ENCODE peak calls at places on chromosomes 16 and 17, in eight cellular contexts. One of them, this sample, is unnamed.
A peak's percentile ranks its signal among the peaks of the same experiment; 100 is the strongest.

GRCh38 chr17:1462164-1463112 is 6.4 kb upstream of the CRK start:
- DNase-seq in Peyer's patch: no peak
- DNase-seq in stimulated activated CD8-positive, alpha-beta memory T cell treated with anti-CD3 and anti-CD28 coated beads, Interleukin-15, amount 100 ng/mL, for 24 hours: no peak
- DNase-seq in stimulated activated naive B cell treated with anti-CD40 and anti-IgM and Interleukin-4, amounts not matched to agents 10 μg/mL and 1 μg/mL and 100 μg/mL, for 72 hours: no peak
- DNase-seq in SW 1271: peak; percentile 37
- DNase-seq in NCI-H524: peak; percentile 56
- DNase-seq in IMR-90: no peak
- DNase-seq in NCI-H1694 treated with DMSO at 0.1 percent for 48 hours: no peak
- DNase-seq in this sample: peak; percentile 94

GRCh38 chr16:3776316-3776715 is 59.0 kb upstream of the TRAP1 start:
- DNase-seq in Peyer's patch: no peak
- DNase-seq in stimulated activated CD8-positive, alpha-beta memory T cell treated with anti-CD3 and anti-CD28 coated beads, Interleukin-15, amount 100 ng/mL, for 24 hours: no peak
- DNase-seq in stimulated activated naive B cell treated with anti-CD40 and anti-IgM and Interleukin-4, amounts not matched to agents 10 μg/mL and 1 μg/mL and 100 μg/mL, for 72 hours: no peak
- DNase-seq in SW 1271: no peak
- DNase-seq in NCI-H524: no peak
- DNase-seq in IMR-90: no peak
- DNase-seq in NCI-H1694 treated with DMSO at 0.1 percent for 48 hours: no peak
- DNase-seq in this sample: no peak

GRCh38 chr17:4540224-4541040 is 14.8 kb downstream of the MYBBP1A start:
- DNase-seq in Peyer's patch: peak; percentile 69
- DNase-seq in stimulated activated CD8-positive, alpha-beta memory T cell treated with anti-CD3 and anti-CD28 coated beads, Interleukin-15, amount 100 ng/mL, for 24 hours: no peak
- DNase-seq in stimulated activated naive B cell treated with anti-CD40 and anti-IgM and Interleukin-4, amounts not matched to agents 10 μg/mL and 1 μg/mL and 100 μg/mL, for 72 hours: no peak
- DNase-seq in SW 1271: no peak
- DNase-seq in NCI-H524: no peak
- DNase-seq in IMR-90: no peak
- DNase-seq in NCI-H1694 treated with DMSO at 0.1 percent for 48 hours: peak; percentile 26
- DNase-seq in this sample: no peak

GRCh38 chr17:78058001-78058400 is 70.6 kb downstream of the TMC6 start:
- DNase-seq in Peyer's patch: no peak
- DNase-seq in stimulated activated CD8-positive, alpha-beta memory T cell treated with anti-CD3 and anti-CD28 coated beads, Interleukin-15, amount 100 ng/mL, for 24 hours: no peak
- DNase-seq in stimulated activated naive B cell treated with anti-CD40 and anti-IgM and Interleukin-4, amounts not matched to agents 10 μg/mL and 1 μg/mL and 100 μg/mL, for 72 hours: no peak
- DNase-seq in SW 1271: no peak
- DNase-seq in NCI-H524: no peak
- DNase-seq in IMR-90: no peak
- DNase-seq in NCI-H1694 treated with DMSO at 0.1 percent for 48 hours: no peak
- DNase-seq in this sample: no peak

GRCh38 chr17:64403881-64404460 is 13.3 kb upstream of the PECAM1 start:
- DNase-seq in Peyer's patch: peak; percentile 44
- DNase-seq in stimulated activated CD8-positive, alpha-beta memory T cell treated with anti-CD3 and anti-CD28 coated beads, Interleukin-15, amount 100 ng/mL, for 24 hours: no peak
- DNase-seq in stimulated activated naive B cell treated with anti-CD40 and anti-IgM and Interleukin-4, amounts not matched to agents 10 μg/mL and 1 μg/mL and 100 μg/mL, for 72 hours: peak; percentile 45
- DNase-seq in SW 1271: no peak
- DNase-seq in NCI-H524: no peak
- DNase-seq in IMR-90: no peak
- DNase-seq in NCI-H1694 treated with DMSO at 0.1 percent for 48 hours: no peak
- DNase-seq in this sample: no peak

GRCh38 chr17:949623-950338 is 29.8 kb downstream of the NXN start:
- DNase-seq in Peyer's patch: no peak
- DNase-seq in stimulated activated CD8-positive, alpha-beta memory T cell treated with anti-CD3 and anti-CD28 coated beads, Interleukin-15, amount 100 ng/mL, for 24 hours: no peak
- DNase-seq in stimulated activated naive B cell treated with anti-CD40 and anti-IgM and Interleukin-4, amounts not matched to agents 10 μg/mL and 1 μg/mL and 100 μg/mL, for 72 hours: no peak
- DNase-seq in SW 1271: no peak
- DNase-seq in NCI-H524: no peak
- DNase-seq in IMR-90: no peak
- DNase-seq in NCI-H1694 treated with DMSO at 0.1 percent for 48 hours: no peak
- DNase-seq in this sample: no peak

GRCh38 chr16:84091460-84091859 is 25.3 kb downstream of the MBTPS1 start:
- DNase-seq in Peyer's patch: no peak
- DNase-seq in stimulated activated CD8-positive, alpha-beta memory T cell treated with anti-CD3 and anti-CD28 coated beads, Interleukin-15, amount 100 ng/mL, for 24 hours: no peak
- DNase-seq in stimulated activated naive B cell treated with anti-CD40 and anti-IgM and Interleukin-4, amounts not matched to agents 10 μg/mL and 1 μg/mL and 100 μg/mL, for 72 hours: no peak
- DNase-seq in SW 1271: no peak
- DNase-seq in NCI-H524: peak; percentile 94
- DNase-seq in IMR-90: no peak
- DNase-seq in NCI-H1694 treated with DMSO at 0.1 percent for 48 hours: peak; percentile 56
- DNase-seq in this sample: peak; percentile 45

GRCh38 chr17:42803074-42803883 is 4.6 kb downstream of the CNTD1 start:
- DNase-seq in Peyer's patch: no peak
- DNase-seq in stimulated activated CD8-positive, alpha-beta memory T cell treated with anti-CD3 and anti-CD28 coated beads, Interleukin-15, amount 100 ng/mL, for 24 hours: no peak
- DNase-seq in stimulated activated naive B cell treated with anti-CD40 and anti-IgM and Interleukin-4, amounts not matched to agents 10 μg/mL and 1 μg/mL and 100 μg/mL, for 72 hours: no peak
- DNase-seq in SW 1271: no peak
- DNase-seq in NCI-H524: no peak
- DNase-seq in IMR-90: peak; percentile 35
- DNase-seq in NCI-H1694 treated with DMSO at 0.1 percent for 48 hours: no peak
- DNase-seq in this sample: no peak

GRCh38 chr17:38912221-38912813 is 13.1 kb upstream of the LASP1NB start:
- DNase-seq in Peyer's patch: peak; percentile 47
- DNase-seq in stimulated activated CD8-positive, alpha-beta memory T cell treated with anti-CD3 and anti-CD28 coated beads, Interleukin-15, amount 100 ng/mL, for 24 hours: no peak
- DNase-seq in stimulated activated naive B cell treated with anti-CD40 and anti-IgM and Interleukin-4, amounts not matched to agents 10 μg/mL and 1 μg/mL and 100 μg/mL, for 72 hours: no peak
- DNase-seq in SW 1271: no peak
- DNase-seq in NCI-H524: peak; percentile 78
- DNase-seq in IMR-90: no peak
- DNase-seq in NCI-H1694 treated with DMSO at 0.1 percent for 48 hours: no peak
- DNase-seq in this sample: no peak

GRCh38 chr17:30958187-30958586 is 12.7 kb upstream of the RNF135 start:
- DNase-seq in Peyer's patch: peak; percentile 60
- DNase-seq in stimulated activated CD8-positive, alpha-beta memory T cell treated with anti-CD3 and anti-CD28 coated beads, Interleukin-15, amount 100 ng/mL, for 24 hours: no peak
- DNase-seq in stimulated activated naive B cell treated with anti-CD40 and anti-IgM and Interleukin-4, amounts not matched to agents 10 μg/mL and 1 μg/mL and 100 μg/mL, for 72 hours: no peak
- DNase-seq in SW 1271: no peak
- DNase-seq in NCI-H524: no peak
- DNase-seq in IMR-90: no peak
- DNase-seq in NCI-H1694 treated with DMSO at 0.1 percent for 48 hours: no peak
- DNase-seq in this sample: no peak

GRCh38 chr16:57089406-57089805 is 3.0 kb upstream of the CPNE2 start:
- DNase-seq in Peyer's patch: no peak
- DNase-seq in stimulated activated CD8-positive, alpha-beta memory T cell treated with anti-CD3 and anti-CD28 coated beads, Interleukin-15, amount 100 ng/mL, for 24 hours: no peak
- DNase-seq in stimulated activated naive B cell treated with anti-CD40 and anti-IgM and Interleukin-4, amounts not matched to agents 10 μg/mL and 1 μg/mL and 100 μg/mL, for 72 hours: no peak
- DNase-seq in SW 1271: no peak
- DNase-seq in NCI-H524: peak; percentile 73
- DNase-seq in IMR-90: no peak
- DNase-seq in NCI-H1694 treated with DMSO at 0.1 percent for 48 hours: peak; percentile 24
- DNase-seq in this sample: no peak

This sample was measured in WERI-Rb-1.